ENCODE peak calls at places on chromosome 19, in eight cellular contexts. One of them, this sample, is unnamed.

GRCh38 chr19:8519388-8519787 is 5.4 kb upstream of the ZNF414 start:
- DNase-seq in left lung: no peak
- DNase-seq in right lobe of liver: no peak
- DNase-seq in transverse colon: no peak
- DNase-seq in lower leg skin: no peak
- DNase-seq in glutamatergic neuron: no peak
- DNase-seq in ovary: no peak
- DNase-seq in endodermal cell: no peak
- DNase-seq in this sample: no peak

GRCh38 chr19:16367269-16367683 is 42.6 kb downstream of the KLF2 start:
- DNase-seq in left lung: peak
- DNase-seq in right lobe of liver: no peak
- DNase-seq in transverse colon: no peak
- DNase-seq in lower leg skin: no peak
- DNase-seq in glutamatergic neuron: no peak
- DNase-seq in ovary: no peak
- DNase-seq in endodermal cell: no peak
- DNase-seq in this sample: peak

GRCh38 chr19:377801-378581 is 31.0 kb downstream of the C2CD4C start:
- DNase-seq in left lung: no peak
- DNase-seq in right lobe of liver: no peak
- DNase-seq in transverse colon: no peak
- DNase-seq in lower leg skin: no peak
- DNase-seq in glutamatergic neuron: no peak
- DNase-seq in ovary: no peak
- DNase-seq in endodermal cell: peak
- DNase-seq in this sample: no peak

GRCh38 chr19:15260939-15261338 is 28.7 kb upstream of the EPHX3 start:
- DNase-seq in left lung: peak
- DNase-seq in right lobe of liver: no peak
- DNase-seq in transverse colon: no peak
- DNase-seq in lower leg skin: no peak
- DNase-seq in glutamatergic neuron: no peak
- DNase-seq in ovary: no peak
- DNase-seq in endodermal cell: no peak
- DNase-seq in this sample: peak

GRCh38 chr19:13195678-13196077 is 45.5 kb downstream of the IER2 start:
- DNase-seq in left lung: no peak
- DNase-seq in right lobe of liver: peak
- DNase-seq in transverse colon: peak
- DNase-seq in lower leg skin: no peak
- DNase-seq in glutamatergic neuron: peak
- DNase-seq in ovary: no peak
- DNase-seq in endodermal cell: peak
- DNase-seq in this sample: no peak

GRCh38 chr19:17109300-17109699 is 33.7 kb downstream of the MYO9B start:
- DNase-seq in left lung: no peak
- DNase-seq in right lobe of liver: no peak
- DNase-seq in transverse colon: no peak
- DNase-seq in lower leg skin: no peak
- DNase-seq in glutamatergic neuron: no peak
- DNase-seq in ovary: no peak
- DNase-seq in endodermal cell: no peak
- DNase-seq in this sample: no peak

GRCh38 chr19:14565765-14566711 is 5.8 kb downstream of the NDUFB7 start:
- DNase-seq in left lung: peak
- DNase-seq in right lobe of liver: no peak
- DNase-seq in transverse colon: no peak
- DNase-seq in lower leg skin: no peak
- DNase-seq in glutamatergic neuron: no peak
- DNase-seq in ovary: no peak
- DNase-seq in endodermal cell: no peak
- DNase-seq in this sample: no peak

GRCh38 chr19:17743874-17744273 is 7.4 kb upstream of the FCHO1 start:
- DNase-seq in left lung: no peak
- DNase-seq in right lobe of liver: no peak
- DNase-seq in transverse colon: no peak
- DNase-seq in lower leg skin: no peak
- DNase-seq in glutamatergic neuron: no peak
- DNase-seq in ovary: no peak
- DNase-seq in endodermal cell: no peak
- DNase-seq in this sample: no peak

GRCh38 chr19:33404916-33405315 is 31.4 kb downstream of the CEBPG start:
- DNase-seq in left lung: peak
- DNase-seq in right lobe of liver: peak
- DNase-seq in transverse colon: peak
- DNase-seq in lower leg skin: no peak
- DNase-seq in glutamatergic neuron: peak
- DNase-seq in ovary: peak
- DNase-seq in endodermal cell: no peak
- DNase-seq in this sample: no peak

GRCh38 chr19:40300668-40301067 is 15.5 kb upstream of the AKT2 start:
- DNase-seq in left lung: peak
- DNase-seq in right lobe of liver: no peak
- DNase-seq in transverse colon: no peak
- DNase-seq in lower leg skin: no peak
- DNase-seq in glutamatergic neuron: no peak
- DNase-seq in ovary: no peak
- DNase-seq in endodermal cell: no peak
- DNase-seq in this sample: no peak

GRCh38 chr19:6374179-6374709 is 1.5 kb downstream of the PSPN start:
- DNase-seq in left lung: no peak
- DNase-seq in right lobe of liver: peak
- DNase-seq in transverse colon: no peak
- DNase-seq in lower leg skin: no peak
- DNase-seq in glutamatergic neuron: no peak
- DNase-seq in ovary: peak
- DNase-seq in endodermal cell: no peak
- DNase-seq in this sample: no peak

GRCh38 chr19:5563941-5564612 is 3.7 kb downstream of the TINCR start:
- DNase-seq in left lung: no peak
- DNase-seq in right lobe of liver: no peak
- DNase-seq in transverse colon: no peak
- DNase-seq in lower leg skin: peak
- DNase-seq in glutamatergic neuron: no peak
- DNase-seq in ovary: no peak
- DNase-seq in endodermal cell: no peak
- DNase-seq in this sample: no peak

GRCh38 chr19:55638864-55639359 is 1.9 kb upstream of the ZNF580 start:
- DNase-seq in left lung: peak
- DNase-seq in right lobe of liver: no peak
- DNase-seq in transverse colon: no peak
- DNase-seq in lower leg skin: no peak
- DNase-seq in glutamatergic neuron: peak
- DNase-seq in ovary: peak
- DNase-seq in endodermal cell: peak
- DNase-seq in this sample: peak

GRCh38 chr19:10379880-10380310 is 477 bp downstream of the TYK2 start:
- DNase-seq in left lung: no peak
- DNase-seq in right lobe of liver: no peak
- DNase-seq in transverse colon: no peak
- DNase-seq in lower leg skin: no peak
- DNase-seq in glutamatergic neuron: no peak
- DNase-seq in ovary: no peak
- DNase-seq in endodermal cell: no peak
- DNase-seq in this sample: no peak

GRCh38 chr19:17902701-17903100 is 30.1 kb upstream of the CCDC124 start:
- DNase-seq in left lung: no peak
- DNase-seq in right lobe of liver: no peak
- DNase-seq in transverse colon: no peak
- DNase-seq in lower leg skin: no peak
- DNase-seq in glutamatergic neuron: no peak
- DNase-seq in ovary: no peak
- DNase-seq in endodermal cell: no peak
- DNase-seq in this sample: peak

GRCh38 chr19:45446295-45446694 is 21.5 kb upstream of the FOSB start:
- DNase-seq in left lung: no peak
- DNase-seq in right lobe of liver: no peak
- DNase-seq in transverse colon: no peak
- DNase-seq in lower leg skin: no peak
- DNase-seq in glutamatergic neuron: no peak
- DNase-seq in ovary: no peak
- DNase-seq in endodermal cell: no peak
- DNase-seq in this sample: no peak

GRCh38 chr19:13689050-13689449 is 75.3 kb upstream of the MRI1 start:
- DNase-seq in left lung: no peak
- DNase-seq in right lobe of liver: no peak
- DNase-seq in transverse colon: no peak
- DNase-seq in lower leg skin: no peak
- DNase-seq in glutamatergic neuron: no peak
- DNase-seq in ovary: no peak
- DNase-seq in endodermal cell: peak
- DNase-seq in this sample: peak

GRCh38 chr19:46372901-46373572 is 26.1 kb downstream of the PPP5C start:
- DNase-seq in left lung: peak
- DNase-seq in right lobe of liver: peak
- DNase-seq in transverse colon: no peak
- DNase-seq in lower leg skin: no peak
- DNase-seq in glutamatergic neuron: no peak
- DNase-seq in ovary: peak
- DNase-seq in endodermal cell: peak
- DNase-seq in this sample: no peak

GRCh38 chr19:1383311-1384084 is at the start of gene NDUFS7:
- DNase-seq in left lung: peak
- DNase-seq in right lobe of liver: peak
- DNase-seq in transverse colon: peak
- DNase-seq in lower leg skin: peak
- DNase-seq in glutamatergic neuron: peak
- DNase-seq in ovary: peak
- DNase-seq in endodermal cell: peak
- DNase-seq in this sample: peak
- TF ChIP-seq CTCF in left lung: peak
- TF ChIP-seq CTCF in right lobe of liver: no peak
- TF ChIP-seq CTCF in transverse colon: peak
- TF ChIP-seq CTCF in lower leg skin: no peak
- TF ChIP-seq CTCF in glutamatergic neuron: no peak
- TF ChIP-seq CTCF in ovary: peak
- TF ChIP-seq CTCF in endodermal cell: peak
- TF ChIP-seq CTCF in this sample: peak

GRCh38 chr19:49533551-49534488 is 6.0 kb downstream of the RCN3 start:
- DNase-seq in left lung: peak
- DNase-seq in right lobe of liver: peak
- DNase-seq in transverse colon: peak
- DNase-seq in lower leg skin: peak
- DNase-seq in glutamatergic neuron: peak
- DNase-seq in ovary: peak
- DNase-seq in endodermal cell: peak
- DNase-seq in this sample: peak
- TF ChIP-seq CTCF in left lung: peak
- TF ChIP-seq CTCF in right lobe of liver: no peak
- TF ChIP-seq CTCF in transverse colon: peak
- TF ChIP-seq CTCF in lower leg skin: no peak
- TF ChIP-seq CTCF in glutamatergic neuron: peak
- TF ChIP-seq CTCF in ovary: no peak
- TF ChIP-seq CTCF in endodermal cell: peak
- TF ChIP-seq CTCF in this sample: no peak

GRCh38 chr19:29690842-29691241 is 24.2 kb downstream of the C19orf12 start:
- DNase-seq in left lung: no peak
- DNase-seq in right lobe of liver: no peak
- DNase-seq in transverse colon: no peak
- DNase-seq in lower leg skin: no peak
- DNase-seq in glutamatergic neuron: no peak
- DNase-seq in ovary: no peak
- DNase-seq in endodermal cell: peak
- DNase-seq in this sample: peak
- TF ChIP-seq CTCF in left lung: peak
- TF ChIP-seq CTCF in right lobe of liver: peak
- TF ChIP-seq CTCF in transverse colon: no peak
- TF ChIP-seq CTCF in lower leg skin: no peak
- TF ChIP-seq CTCF in glutamatergic neuron: no peak
- TF ChIP-seq CTCF in ovary: peak
- TF ChIP-seq CTCF in endodermal cell: peak
- TF ChIP-seq CTCF in this sample: peak

DNA sequence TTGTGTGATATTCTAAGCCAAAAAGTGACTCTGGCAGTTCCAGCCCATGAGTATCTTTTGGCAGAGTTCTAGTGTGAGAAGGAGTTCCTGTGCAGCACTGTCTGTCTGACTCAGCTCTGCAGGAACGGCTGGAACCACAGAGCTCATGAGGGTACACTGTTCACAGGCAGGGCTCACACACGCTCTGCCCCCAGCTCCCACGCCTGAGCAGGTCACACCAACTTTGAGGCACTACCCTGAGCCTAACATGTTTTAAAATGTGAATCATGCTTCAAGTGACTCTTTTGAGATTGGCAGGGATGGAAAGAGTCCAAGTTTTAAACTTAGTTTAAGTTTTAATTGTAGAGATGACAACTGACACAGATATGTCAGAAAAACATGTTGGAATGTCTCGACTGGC is 1203.3 kb downstream of the UQCRFS1 start:
- DNase-seq in left lung: no peak
- DNase-seq in right lobe of liver: no peak
- DNase-seq in transverse colon: no peak
- DNase-seq in lower leg skin: no peak
- DNase-seq in glutamatergic neuron: no peak
- DNase-seq in ovary: no peak
- DNase-seq in endodermal cell: no peak
- DNase-seq in this sample: no peak
- TF ChIP-seq CTCF in left lung: no peak
- TF ChIP-seq CTCF in right lobe of liver: no peak
- TF ChIP-seq CTCF in transverse colon: no peak
- TF ChIP-seq CTCF in lower leg skin: no peak
- TF ChIP-seq CTCF in glutamatergic neuron: no peak
- TF ChIP-seq CTCF in ovary: no peak
- TF ChIP-seq CTCF in endodermal cell: no peak
- TF ChIP-seq CTCF in this sample: no peak

GRCh38 chr19:52034051-52034728 is 6.0 kb upstream of the ZNF614 start:
- DNase-seq in left lung: no peak
- DNase-seq in right lobe of liver: no peak
- DNase-seq in transverse colon: no peak
- DNase-seq in lower leg skin: no peak
- DNase-seq in glutamatergic neuron: no peak
- DNase-seq in ovary: no peak
- DNase-seq in endodermal cell: no peak
- DNase-seq in this sample: no peak

GRCh38 chr19:52039169-52039568 is 9.5 kb downstream of the ZNF432 start:
- DNase-seq in left lung: no peak
- DNase-seq in right lobe of liver: no peak
- DNase-seq in transverse colon: no peak
- DNase-seq in lower leg skin: no peak
- DNase-seq in glutamatergic neuron: no peak
- DNase-seq in ovary: no peak
- DNase-seq in endodermal cell: no peak
- DNase-seq in this sample: no peak
- TF ChIP-seq CTCF in left lung: no peak
- TF ChIP-seq CTCF in right lobe of liver: no peak
- TF ChIP-seq CTCF in transverse colon: no peak
- TF ChIP-seq CTCF in lower leg skin: no peak
- TF ChIP-seq CTCF in glutamatergic neuron: no peak
- TF ChIP-seq CTCF in ovary: no peak
- TF ChIP-seq CTCF in endodermal cell: no peak
- TF ChIP-seq CTCF in this sample: no peak

DNA sequence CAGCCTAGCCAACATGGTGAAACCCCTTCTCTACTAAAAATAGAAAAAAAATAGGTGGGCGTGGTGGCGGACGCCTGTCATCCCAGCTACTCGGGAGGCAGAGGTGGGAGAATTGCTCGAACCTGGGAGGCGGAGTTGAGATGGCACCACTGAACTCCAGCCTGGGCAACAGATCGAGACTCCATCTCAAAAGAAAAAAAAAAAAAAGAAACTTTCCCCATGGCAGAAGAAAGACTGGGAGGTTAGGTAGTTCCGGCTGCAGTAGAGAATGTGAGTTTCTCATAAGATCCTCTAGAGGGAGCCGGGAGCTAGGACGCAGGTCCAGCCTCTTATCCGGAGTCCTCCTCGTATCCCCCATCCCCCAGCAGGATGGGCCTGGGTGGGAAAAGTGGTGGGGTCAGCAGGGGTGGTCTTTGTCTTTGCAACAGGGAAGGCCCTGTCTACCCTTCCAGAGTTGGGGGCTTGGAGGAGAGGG is 13.2 kb upstream of the CREB3L3 start:
- DNase-seq in left lung: no peak
- DNase-seq in right lobe of liver: no peak
- DNase-seq in transverse colon: peak
- DNase-seq in lower leg skin: no peak
- DNase-seq in glutamatergic neuron: peak
- DNase-seq in ovary: no peak
- DNase-seq in endodermal cell: peak
- DNase-seq in this sample: peak
- TF ChIP-seq CTCF in left lung: peak
- TF ChIP-seq CTCF in right lobe of liver: peak
- TF ChIP-seq CTCF in transverse colon: peak
- TF ChIP-seq CTCF in lower leg skin: no peak
- TF ChIP-seq CTCF in glutamatergic neuron: no peak
- TF ChIP-seq CTCF in ovary: peak
- TF ChIP-seq CTCF in endodermal cell: peak
- TF ChIP-seq CTCF in this sample: peak

This sample was measured in DND-41.